ENCODE peak calls at places on chromosomes 16 and 17, in five cellular contexts. G, E, F, C and W are unnamed samples.

GRCh38 chr16:74991593-74992403 is 6.9 kb upstream of the WDR59 start:
- DNase-seq in G (no peak), F (no peak), E (no peak), C (no peak), W (no peak)

GRCh38 chr17:44844390-44844830 is 3.3 kb upstream of the HIGD1B start:
- DNase-seq in F (no peak), G (no peak), E (no peak), C (no peak), W (no peak)

GRCh38 chr17:21549107-21549687 is 143.1 kb upstream of the KCNJ18 start:
- DNase-seq in E (no peak), F (no peak), G (no peak), C (no peak), W (no peak)

GRCh38 chr16:67284699-67285646 is 5.6 kb downstream of the PLEKHG4 start:
- DNase-seq in E (no peak), G (peak), F (no peak), C (no peak), W (no peak)

GRCh38 chr16:29806641-29807425 is 504 bp downstream of the MAZ start:
- DNase-seq in E (no peak), G (peak), C (no peak), F (peak), W (no peak)

GRCh38 chr17:80611831-80612230 is 67.2 kb downstream of the RPTOR start:
- DNase-seq in F (no peak), C (no peak), G (no peak), E (no peak), W (no peak)

GRCh38 chr17:81509048-81509686 is 3.4 kb downstream of the ACTG1 start:
- DNase-seq in G (peak), E (no peak), C (no peak), F (peak), W (no peak)

GRCh38 chr17:69523252-69523861 is 108.9 kb downstream of the MAP2K6 start:
- DNase-seq in E (no peak), F (peak), C (no peak), G (no peak), W (no peak)

GRCh38 chr16:78955206-78955605 is 645.3 kb downstream of the MAF start:
- DNase-seq in G (no peak), F (no peak), E (no peak), C (no peak), W (no peak)

GRCh38 chr17:28746611-28747045 is 2.8 kb downstream of the TRAF4 start:
- DNase-seq in E (no peak), G (peak), C (no peak), F (no peak), W (no peak)

GRCh38 chr17:15263206-15263579 is 1.9 kb downstream of the PMP22 start:
- DNase-seq in F (no peak), C (peak), E (peak), G (peak), W (peak)

GRCh38 chr17:81309140-81309858 is 14.2 kb upstream of the SLC38A10 start:
- DNase-seq in G (peak), E (peak), C (no peak), F (peak), W (no peak)

GRCh38 chr16:14364112-14364385 is 266.0 kb downstream of the PARN start:
- DNase-seq in G (no peak), C (no peak), E (no peak), F (no peak), W (no peak)

GRCh38 chr16:89341274-89341673 is 123.8 kb downstream of the ZNF778 start:
- DNase-seq in G (no peak), F (no peak), C (no peak), E (no peak), W (no peak)

GRCh38 chr16:89344314-89344828 is 126.9 kb downstream of the ZNF778 start:
- DNase-seq in F (no peak), E (no peak), G (no peak), C (no peak), W (no peak)

GRCh38 chr16:89343501-89344291 is 126.2 kb downstream of the ZNF778 start:
- DNase-seq in G (peak), C (no peak), F (no peak), E (no peak), W (no peak)

GRCh38 chr16:89344846-89345577 is 127.5 kb downstream of the ZNF778 start:
- DNase-seq in E (no peak), F (no peak), C (no peak), G (no peak), W (no peak)

GRCh38 chr16:89341697-89342694 is 124.5 kb downstream of the ZNF778 start:
- DNase-seq in G (no peak), F (no peak), C (no peak), E (no peak), W (no peak)
- TF ChIP-seq CTCF in G (no peak), F (no peak), C (no peak), E (no peak), W (no peak)

DNA sequence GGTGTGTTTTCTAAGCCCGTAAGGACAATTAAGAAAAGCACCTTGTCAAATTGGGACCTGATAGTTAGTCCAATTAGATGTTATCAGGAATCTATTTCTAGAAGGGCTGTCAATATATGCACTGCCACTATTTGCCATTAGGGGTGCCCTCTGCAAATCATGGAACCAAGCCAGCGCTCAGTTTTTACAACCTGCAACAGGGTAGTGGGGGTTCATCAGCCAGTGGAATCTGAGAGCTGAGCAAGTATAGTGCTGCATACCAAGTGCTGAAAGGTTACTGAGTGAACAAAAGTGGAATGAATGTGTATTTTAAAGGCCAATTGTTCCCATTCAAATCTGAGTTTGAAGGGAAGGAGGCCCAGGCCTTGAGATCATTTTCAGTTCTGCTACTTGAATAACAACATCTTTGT is 10.4 kb downstream of the PRR11 start:
- DNase-seq in G (peak), F (peak), E (no peak), C (no peak), W (peak)
- TF ChIP-seq CTCF in G (peak), F (peak), E (no peak), C (peak), W (peak)

DNA sequence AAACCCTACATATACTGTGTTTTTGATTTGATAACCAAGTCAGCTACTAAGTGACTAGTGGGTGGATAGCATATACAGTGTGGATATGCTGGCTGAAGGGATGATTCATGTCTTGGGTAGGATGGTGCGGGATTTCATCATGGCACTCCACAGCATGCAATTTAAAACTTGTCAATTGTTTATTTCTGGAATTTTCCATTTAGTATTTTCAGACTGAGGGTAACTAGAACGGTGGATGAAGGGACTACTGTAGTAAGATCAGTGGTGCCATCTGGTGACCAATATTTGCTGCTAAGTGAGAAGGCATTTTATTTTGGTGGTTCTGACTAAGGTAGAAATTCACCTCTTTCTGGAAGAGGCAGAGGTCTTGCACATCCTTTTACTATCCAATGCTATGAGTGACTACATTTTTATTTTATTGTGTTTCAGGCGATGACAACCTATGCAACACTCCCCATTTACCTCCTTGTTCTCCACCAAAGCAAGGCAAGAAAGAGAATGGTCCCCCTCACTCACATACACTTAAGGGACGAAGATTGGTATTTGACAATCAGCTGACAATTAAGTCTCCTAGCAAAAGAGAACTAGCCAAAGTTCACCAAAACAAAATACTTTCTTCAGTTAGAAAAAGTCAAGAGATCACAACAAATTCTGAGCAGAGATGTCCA is 3.1 kb downstream of the CDC6 start:
- DNase-seq in G (peak), C (no peak), F (peak), E (no peak), W (no peak)
- TF ChIP-seq CTCF in G (peak), C (peak), F (peak), E (peak), W (peak)

DNA sequence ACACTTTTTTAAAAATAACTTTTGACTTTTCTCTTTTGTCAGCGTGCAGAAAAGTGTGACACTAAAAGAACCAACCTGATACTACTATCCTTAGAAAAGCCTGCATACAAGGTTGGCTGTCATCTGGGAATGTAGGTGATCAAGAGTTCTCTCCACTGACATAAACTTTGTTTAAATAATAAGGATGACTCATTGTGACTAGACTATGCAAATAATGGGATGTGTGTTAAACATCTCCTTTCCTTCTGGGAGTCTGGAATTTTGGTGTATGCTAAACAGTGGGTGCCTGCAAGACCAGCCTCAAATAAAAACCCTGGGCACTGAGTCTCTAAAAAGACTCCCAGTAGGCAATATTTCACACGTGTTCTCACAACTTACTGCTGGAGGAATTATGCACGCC is 373.4 kb downstream of the CNTNAP4 start:
- DNase-seq in F (no peak), C (no peak), G (no peak), E (no peak), W (no peak)
- TF ChIP-seq CTCF in F (no peak), C (no peak), G (no peak), E (no peak), W (no peak)

DNA sequence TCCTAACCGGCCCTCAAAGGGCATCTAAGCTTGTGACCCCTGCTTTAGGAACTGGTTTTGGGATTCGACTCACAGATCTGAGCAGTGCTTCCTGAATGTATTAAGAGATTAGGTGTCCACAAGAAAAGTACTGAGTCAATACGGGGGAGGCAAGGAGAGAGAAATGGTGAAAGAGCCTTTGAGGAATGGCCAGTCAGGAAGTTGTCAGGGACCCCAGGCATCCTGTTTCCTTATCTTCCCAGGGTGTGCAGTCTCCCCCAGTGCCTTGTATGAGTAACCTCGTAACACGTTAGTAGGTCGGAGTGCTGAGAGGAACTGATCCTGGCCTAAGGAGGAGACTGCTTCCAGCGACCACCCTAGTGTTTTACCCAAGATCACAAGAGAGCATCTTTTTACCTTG is 16.4 kb upstream of the TMED6 start:
- DNase-seq in C (no peak), G (no peak), F (no peak), E (no peak), W (no peak)
- TF ChIP-seq CTCF in C (no peak), G (no peak), F (no peak), E (no peak), W (no peak)

DNA sequence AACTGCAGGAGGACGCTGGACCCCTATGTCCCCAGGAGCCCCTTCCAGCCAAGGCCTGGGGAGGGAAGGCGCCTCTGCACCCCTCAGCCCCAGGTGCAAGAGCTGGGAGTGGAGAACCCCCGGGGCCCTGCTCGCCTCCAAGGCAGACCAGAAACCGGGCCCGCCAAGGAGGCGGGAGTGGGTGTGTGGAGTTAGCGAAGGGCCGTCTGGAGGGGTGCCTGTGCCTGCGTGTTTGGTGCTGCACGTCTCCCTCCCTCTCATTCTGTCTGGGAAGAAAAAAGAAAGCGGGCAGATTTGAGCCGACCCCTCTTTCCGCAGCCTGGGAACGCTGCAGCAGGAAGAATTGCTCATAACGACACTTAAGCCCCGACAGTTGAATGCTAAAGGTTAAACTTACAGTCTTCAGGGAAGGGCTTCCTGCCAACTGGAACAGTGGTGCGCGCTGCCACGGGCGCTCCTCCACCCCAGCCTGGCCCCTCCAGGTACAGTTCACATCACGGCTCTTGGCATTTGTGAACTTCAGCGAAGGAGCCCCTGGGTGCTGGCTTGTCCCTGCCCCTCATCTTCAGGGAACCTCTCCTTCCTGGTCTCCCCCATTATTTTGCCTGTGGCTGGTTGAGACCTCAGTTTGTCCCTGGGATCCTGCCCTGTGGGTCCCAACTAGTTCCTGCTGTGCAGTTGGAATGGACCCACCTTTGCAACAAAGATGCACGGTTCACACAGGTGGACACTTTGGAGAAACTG is 19.2 kb upstream of the ZFHX3 start:
- DNase-seq in C (no peak), G (peak), E (no peak), F (no peak), W (no peak)
- TF ChIP-seq CTCF in C (no peak), G (no peak), E (no peak), F (no peak), W (no peak)

DNA sequence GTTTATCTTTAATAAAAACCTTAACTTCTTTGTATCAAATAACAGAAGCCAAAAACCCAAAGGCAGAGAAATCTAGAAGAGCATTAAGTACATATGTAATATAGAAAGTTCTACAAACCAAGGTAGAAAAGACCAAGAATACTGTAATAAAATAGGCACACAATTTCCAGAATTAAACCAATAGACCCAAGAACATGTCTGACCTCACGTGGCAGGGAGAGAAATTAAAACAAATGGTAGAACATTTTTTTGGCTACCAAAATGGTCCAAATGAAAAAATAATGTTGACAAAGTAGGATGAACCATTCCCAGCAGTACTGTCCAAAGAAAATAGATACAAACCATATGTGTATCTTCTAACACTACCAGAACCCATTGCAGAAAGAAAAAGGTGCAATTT is 183.5 kb downstream of the CPPED1 start:
- DNase-seq in F (no peak), C (no peak), E (no peak), G (no peak), W (no peak)
- TF ChIP-seq CTCF in F (no peak), C (no peak), E (no peak), G (no peak), W (no peak)

DNA sequence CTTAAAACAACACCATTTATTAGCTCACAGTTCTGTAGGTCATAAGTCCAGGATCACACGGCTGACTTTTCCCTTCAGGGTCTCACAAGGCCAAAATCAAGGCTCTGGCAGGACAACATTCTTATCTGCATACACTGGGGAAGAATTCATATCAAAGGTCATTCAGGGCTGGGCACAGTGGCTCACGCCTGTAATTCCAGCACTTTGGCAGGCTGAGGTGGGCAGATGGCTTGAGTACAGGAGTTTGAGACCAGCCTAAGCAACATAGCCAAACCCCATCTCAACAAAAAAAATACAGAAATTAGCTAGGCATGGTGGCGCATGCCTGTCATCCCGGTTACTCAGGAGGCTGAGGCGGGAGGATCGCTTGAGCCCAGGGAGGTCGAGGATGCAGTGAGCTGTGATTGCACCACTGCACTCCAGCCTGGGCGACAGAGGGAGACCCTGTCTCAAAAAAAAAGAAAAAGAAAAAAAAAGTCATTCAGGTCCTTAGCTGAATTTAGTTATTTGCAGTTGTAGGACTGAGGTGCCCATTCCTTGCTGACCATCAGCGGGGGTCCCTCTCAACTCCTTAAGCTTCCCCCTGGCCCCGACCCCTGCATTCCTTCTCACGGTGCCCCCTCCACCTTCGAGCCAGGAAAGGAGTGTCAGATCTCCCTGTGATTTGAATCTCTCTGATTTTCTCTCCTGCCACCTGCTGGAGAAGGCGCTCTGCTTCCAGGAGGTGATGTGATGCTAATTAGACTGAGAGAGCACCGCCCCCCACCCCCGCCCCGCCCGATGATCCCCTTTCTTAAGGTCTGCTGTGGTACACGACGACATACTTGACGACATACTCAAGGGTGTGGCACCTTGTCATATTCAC is 91.8 kb upstream of the CLEC18A start:
- DNase-seq in G (peak), C (no peak), F (no peak), E (no peak), W (no peak)
- TF ChIP-seq CTCF in G (peak), C (no peak), F (no peak), E (no peak), W (peak)

DNA sequence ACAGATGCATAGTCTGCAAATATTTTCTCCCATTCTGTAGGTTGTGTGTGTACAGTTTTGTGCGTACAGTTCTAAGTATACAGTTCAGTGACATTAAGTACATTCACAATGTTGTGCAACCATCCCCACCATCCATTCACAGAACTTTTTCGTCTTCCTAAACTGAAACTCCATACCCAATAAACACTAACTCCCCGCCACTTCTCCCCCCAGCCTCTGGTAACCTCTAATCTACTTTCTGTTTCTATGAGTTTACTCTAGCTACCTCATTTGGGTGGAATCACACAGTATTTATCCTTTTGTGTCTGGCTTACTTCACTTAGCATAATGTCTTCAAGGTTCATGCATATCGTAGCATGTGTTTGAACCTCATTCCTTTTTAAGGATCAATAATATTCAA is 14.3 kb downstream of the PIK3R5 start:
- DNase-seq in E (no peak), G (no peak), F (no peak), C (no peak), W (no peak)
- TF ChIP-seq CTCF in E (no peak), G (no peak), F (no peak), C (no peak), W (no peak)